ENCODE peak calls at places on chromosomes 12 and 14, in six cellular contexts. One of them, this sample, is unnamed.

GRCh38 chr14:103740991-103741689 is 25.5 kb downstream of the ZFYVE21 start:
- DNase-seq in lung: no peak
- DNase-seq in A172: no peak
- DNase-seq in MM.1S: no peak
- DNase-seq in T-helper 2 cell: no peak
- DNase-seq in G401: no peak
- DNase-seq in this sample: no peak

GRCh38 chr14:105039458-105040205 is 18.7 kb upstream of the CDCA4 start:
- DNase-seq in A172: no peak
- DNase-seq in T-helper 2 cell: no peak
- DNase-seq in lung: no peak
- DNase-seq in G401: no peak
- DNase-seq in MM.1S: no peak
- DNase-seq in this sample: no peak

GRCh38 chr12:3150820-3151590 is 73.8 kb downstream of the TSPAN9 start:
- DNase-seq in G401: no peak
- DNase-seq in A172: peak; percentile 48
- DNase-seq in MM.1S: no peak
- DNase-seq in T-helper 2 cell: no peak
- DNase-seq in lung: no peak
- DNase-seq in this sample: no peak

GRCh38 chr12:125203145-125203765 is 138.0 kb downstream of the AACS start:
- DNase-seq in MM.1S: no peak
- DNase-seq in G401: peak; percentile 33
- DNase-seq in A172: no peak
- DNase-seq in T-helper 2 cell: no peak
- DNase-seq in lung: no peak
- DNase-seq in this sample: no peak

GRCh38 chr14:102033241-102033640 is 53.6 kb downstream of the HSP90AA1 start:
- DNase-seq in lung: no peak
- DNase-seq in MM.1S: no peak
- DNase-seq in A172: no peak
- DNase-seq in G401: no peak
- DNase-seq in T-helper 2 cell: no peak
- DNase-seq in this sample: no peak

GRCh38 chr12:6038160-6038559 is 86.3 kb downstream of the VWF start:
- DNase-seq in lung: peak; percentile 39
- DNase-seq in T-helper 2 cell: no peak
- DNase-seq in A172: peak; percentile 47
- DNase-seq in G401: peak; percentile 43
- DNase-seq in MM.1S: peak; percentile 85
- DNase-seq in this sample: peak; percentile 26

GRCh38 chr14:73426877-73427276 is 31.5 kb downstream of the NUMB start:
- DNase-seq in A172: no peak
- DNase-seq in G401: no peak
- DNase-seq in T-helper 2 cell: no peak
- DNase-seq in lung: no peak
- DNase-seq in MM.1S: no peak
- DNase-seq in this sample: no peak

GRCh38 chr12:90292183-90292582 is 583.5 kb upstream of the ATP2B1 start:
- DNase-seq in A172: no peak
- DNase-seq in MM.1S: no peak
- DNase-seq in G401: no peak
- DNase-seq in lung: no peak
- DNase-seq in T-helper 2 cell: no peak
- DNase-seq in this sample: no peak

GRCh38 chr12:113244015-113244983 is 23.0 kb downstream of the TPCN1 start:
- DNase-seq in A172: no peak
- DNase-seq in MM.1S: no peak
- DNase-seq in G401: peak; percentile 95
- DNase-seq in T-helper 2 cell: no peak
- DNase-seq in lung: peak; percentile 86
- DNase-seq in this sample: no peak

GRCh38 chr14:92254786-92255185 is 68.2 kb upstream of the SLC24A4 start:
- DNase-seq in lung: no peak
- DNase-seq in T-helper 2 cell: no peak
- DNase-seq in MM.1S: no peak
- DNase-seq in G401: peak; percentile 86
- DNase-seq in A172: no peak
- DNase-seq in this sample: no peak

GRCh38 chr14:79044894-79045624 is 874.9 kb downstream of the NRXN3 start:
- DNase-seq in T-helper 2 cell: no peak
- DNase-seq in G401: no peak
- DNase-seq in A172: peak; percentile 94
- DNase-seq in lung: no peak
- DNase-seq in MM.1S: no peak
- DNase-seq in this sample: no peak

GRCh38 chr12:78290606-78291345 is 460.1 kb downstream of the NAV3 start:
- DNase-seq in G401: no peak
- DNase-seq in MM.1S: no peak
- DNase-seq in lung: no peak
- DNase-seq in A172: no peak
- DNase-seq in T-helper 2 cell: no peak
- DNase-seq in this sample: no peak

GRCh38 chr12:114476159-114476558 is 70.2 kb upstream of the TBX5 start:
- DNase-seq in A172: peak; percentile 32
- DNase-seq in lung: no peak
- DNase-seq in MM.1S: no peak
- DNase-seq in G401: peak; percentile 17
- DNase-seq in T-helper 2 cell: no peak
- DNase-seq in this sample: no peak

GRCh38 chr12:2239376-2240010 is 186.7 kb downstream of the CACNA1C start:
- DNase-seq in G401: peak; percentile 97
- DNase-seq in MM.1S: no peak
- DNase-seq in A172: no peak
- DNase-seq in lung: no peak
- DNase-seq in T-helper 2 cell: no peak
- DNase-seq in this sample: no peak

GRCh38 chr12:119841433-119842210 is 35.5 kb downstream of the CIT start:
- DNase-seq in MM.1S: no peak
- DNase-seq in G401: no peak
- DNase-seq in lung: no peak
- DNase-seq in T-helper 2 cell: no peak
- DNase-seq in A172: no peak
- DNase-seq in this sample: no peak

GRCh38 chr12:67740706-67741105 is 92.2 kb downstream of the DYRK2 start:
- DNase-seq in G401: no peak
- DNase-seq in lung: no peak
- DNase-seq in T-helper 2 cell: no peak
- DNase-seq in A172: no peak
- DNase-seq in MM.1S: no peak
- DNase-seq in this sample: no peak

GRCh38 chr14:62694075-62694474 is 351.2 kb downstream of the KCNH5 start:
- DNase-seq in MM.1S: no peak
- DNase-seq in A172: peak; percentile 12
- DNase-seq in G401: no peak
- DNase-seq in lung: no peak
- DNase-seq in T-helper 2 cell: no peak
- DNase-seq in this sample: no peak

GRCh38 chr14:75751291-75751690 is 90.2 kb downstream of the TTLL5 start:
- DNase-seq in lung: no peak
- DNase-seq in A172: no peak
- DNase-seq in G401: no peak
- DNase-seq in T-helper 2 cell: no peak
- DNase-seq in MM.1S: no peak
- DNase-seq in this sample: no peak

GRCh38 chr14:96362071-96362964 is 823 bp downstream of the ATG2B start:
- DNase-seq in MM.1S: peak; percentile 61
- DNase-seq in lung: peak; percentile 60
- DNase-seq in T-helper 2 cell: peak; percentile 30
- DNase-seq in G401: peak; percentile 46
- DNase-seq in A172: peak; percentile 41
- DNase-seq in this sample: peak; percentile 76

GRCh38 chr12:131058700-131059099 is 105.0 kb downstream of the ADGRD1 start:
- DNase-seq in MM.1S: no peak
- DNase-seq in G401: no peak
- DNase-seq in A172: no peak
- DNase-seq in lung: no peak
- DNase-seq in T-helper 2 cell: no peak
- DNase-seq in this sample: no peak

GRCh38 chr12:6840428-6841138 is at the start of gene GNB3:
- DNase-seq in A172: no peak
- DNase-seq in lung: no peak
- DNase-seq in G401: no peak
- DNase-seq in T-helper 2 cell: no peak
- DNase-seq in MM.1S: no peak
- DNase-seq in this sample: no peak

GRCh38 chr14:74049886-74050495 is 30.8 kb downstream of the BBOF1 start:
- DNase-seq in MM.1S: no peak
- DNase-seq in A172: no peak
- DNase-seq in G401: peak; percentile 1
- DNase-seq in lung: no peak
- DNase-seq in T-helper 2 cell: no peak
- DNase-seq in this sample: no peak

GRCh38 chr12:49583361-49584094 is 15.6 kb upstream of the MCRS1 start:
- DNase-seq in T-helper 2 cell: no peak
- DNase-seq in MM.1S: no peak
- DNase-seq in A172: no peak
- DNase-seq in lung: no peak
- DNase-seq in G401: no peak
- DNase-seq in this sample: no peak

GRCh38 chr12:107570721-107571120 is 114.9 kb upstream of the PWP1 start:
- DNase-seq in MM.1S: no peak
- DNase-seq in G401: no peak
- DNase-seq in lung: no peak
- DNase-seq in A172: no peak
- DNase-seq in T-helper 2 cell: no peak
- DNase-seq in this sample: no peak

GRCh38 chr14:49939884-49940510 is 47.1 kb downstream of the ARF6 start:
- DNase-seq in T-helper 2 cell: no peak
- DNase-seq in A172: no peak
- DNase-seq in lung: no peak
- DNase-seq in MM.1S: no peak
- DNase-seq in G401: no peak
- DNase-seq in this sample: no peak

GRCh38 chr14:60304509-60304908 is 55.5 kb downstream of the PPM1A start:
- DNase-seq in lung: no peak
- DNase-seq in A172: no peak
- DNase-seq in MM.1S: no peak
- DNase-seq in G401: peak; percentile 29
- DNase-seq in T-helper 2 cell: no peak
- DNase-seq in this sample: no peak

GRCh38 chr14:23570806-23571483 is 3.4 kb upstream of the AP1G2 start:
- DNase-seq in MM.1S: no peak
- DNase-seq in T-helper 2 cell: no peak
- DNase-seq in lung: no peak
- DNase-seq in A172: no peak
- DNase-seq in G401: no peak
- DNase-seq in this sample: no peak

GRCh38 chr12:41956353-41956752 is 188.3 kb downstream of the GXYLT1 start:
- DNase-seq in MM.1S: no peak
- DNase-seq in T-helper 2 cell: no peak
- DNase-seq in A172: no peak
- DNase-seq in lung: no peak
- DNase-seq in G401: no peak
- DNase-seq in this sample: no peak

GRCh38 chr12:79710707-79711483 is 20.1 kb upstream of the PAWR start:
- DNase-seq in A172: no peak
- DNase-seq in T-helper 2 cell: no peak
- DNase-seq in MM.1S: no peak
- DNase-seq in lung: no peak
- DNase-seq in G401: no peak
- DNase-seq in this sample: no peak

GRCh38 chr12:111444706-111445310 is 39.1 kb downstream of the SH2B3 start:
- DNase-seq in MM.1S: peak; percentile 89
- DNase-seq in G401: no peak
- DNase-seq in T-helper 2 cell: peak; percentile 77
- DNase-seq in lung: peak; percentile 63
- DNase-seq in A172: no peak
- DNase-seq in this sample: peak; percentile 85

GRCh38 chr12:110619534-110619953 is 5.6 kb downstream of the TCTN1 start:
- DNase-seq in T-helper 2 cell: peak; percentile 10
- DNase-seq in MM.1S: peak; percentile 40
- DNase-seq in G401: no peak
- DNase-seq in lung: no peak
- DNase-seq in A172: no peak
- DNase-seq in this sample: no peak

GRCh38 chr12:32115404-32116104 is 8.9 kb downstream of the BICD1 start:
- DNase-seq in T-helper 2 cell: no peak
- DNase-seq in G401: peak; percentile 97
- DNase-seq in lung: peak; percentile 76
- DNase-seq in A172: peak; percentile 99
- DNase-seq in MM.1S: no peak
- DNase-seq in this sample: no peak

GRCh38 chr12:41663487-41664258 is 475.6 kb downstream of the PDZRN4 start:
- DNase-seq in T-helper 2 cell: no peak
- DNase-seq in A172: peak; percentile 6
- DNase-seq in MM.1S: peak; percentile 22
- DNase-seq in G401: no peak
- DNase-seq in lung: no peak
- DNase-seq in this sample: no peak

GRCh38 chr12:124992874-124993567 is 424 bp upstream of the BRI3BP start:
- DNase-seq in lung: peak; percentile 68
- DNase-seq in T-helper 2 cell: peak; percentile 78
- DNase-seq in G401: peak; percentile 61
- DNase-seq in A172: peak; percentile 52
- DNase-seq in MM.1S: peak; percentile 81
- DNase-seq in this sample: peak; percentile 86

This sample was measured in CD4-positive, alpha-beta memory T cell.